ENCODE peak calls at places on chromosomes 3 and 15, in four cellular contexts. One of them, this sample, is unnamed.

GRCh38 chr3:128091586-128091985 is 32.0 kb downstream of the RUVBL1 start:
- DNase-seq in mesenchymal stem cell: no peak
- DNase-seq in H9: no peak
- DNase-seq in IMR-90: peak; percentile 31
- DNase-seq in this sample: no peak

GRCh38 chr3:145557405-145557804 is 603.6 kb downstream of the PLOD2 start:
- DNase-seq in mesenchymal stem cell: peak; percentile 68
- DNase-seq in H9: no peak
- DNase-seq in IMR-90: no peak
- DNase-seq in this sample: no peak

GRCh38 chr3:64808056-64808455 is 120.3 kb upstream of the ADAMTS9 start:
- DNase-seq in mesenchymal stem cell: no peak
- DNase-seq in IMR-90: no peak
- DNase-seq in H9: no peak
- DNase-seq in this sample: no peak

GRCh38 chr3:9914559-9915251 is 2.2 kb upstream of the IL17RC start:
- DNase-seq in IMR-90: no peak
- DNase-seq in mesenchymal stem cell: peak; percentile 19
- DNase-seq in H9: peak; percentile 73
- DNase-seq in this sample: no peak

GRCh38 chr15:39279331-39279730 is 301.5 kb upstream of the THBS1 start:
- DNase-seq in IMR-90: peak; percentile 69
- DNase-seq in H9: no peak
- DNase-seq in mesenchymal stem cell: no peak
- DNase-seq in this sample: no peak

GRCh38 chr3:167929937-167930336 is 165.8 kb downstream of the GOLIM4 start:
- DNase-seq in H9: no peak
- DNase-seq in mesenchymal stem cell: peak; percentile 11
- DNase-seq in IMR-90: no peak
- DNase-seq in this sample: no peak

GRCh38 chr3:179288845-179289244 is 34.0 kb upstream of the ZNF639 start:
- DNase-seq in mesenchymal stem cell: no peak
- DNase-seq in H9: no peak
- DNase-seq in IMR-90: no peak
- DNase-seq in this sample: no peak

GRCh38 chr15:33008284-33009011 is 186.1 kb downstream of the FMN1 start:
- DNase-seq in IMR-90: peak; percentile 81
- DNase-seq in mesenchymal stem cell: peak; percentile 34
- DNase-seq in H9: no peak
- DNase-seq in this sample: no peak

GRCh38 chr3:42545284-42545900 is 36.4 kb downstream of the SEC22C start:
- DNase-seq in mesenchymal stem cell: no peak
- DNase-seq in H9: no peak
- DNase-seq in IMR-90: no peak
- DNase-seq in this sample: no peak

GRCh38 chr15:59887211-59887610 is 116.9 kb upstream of the FOXB1 start:
- DNase-seq in IMR-90: no peak
- DNase-seq in H9: no peak
- DNase-seq in mesenchymal stem cell: no peak
- DNase-seq in this sample: no peak

GRCh38 chr3:139797724-139798343 is 120.1 kb upstream of the NMNAT3 start:
- DNase-seq in IMR-90: peak; percentile 6
- DNase-seq in H9: peak; percentile 46
- DNase-seq in mesenchymal stem cell: peak; percentile 44
- DNase-seq in this sample: peak; percentile 61

GRCh38 chr3:15860014-15860934 is 62.5 kb upstream of the ANKRD28 start:
- DNase-seq in mesenchymal stem cell: peak; percentile 40
- DNase-seq in H9: peak; percentile 84
- DNase-seq in IMR-90: peak; percentile 58
- DNase-seq in this sample: peak; percentile 51

GRCh38 chr3:15859507-15860013 is 61.8 kb upstream of the ANKRD28 start:
- DNase-seq in mesenchymal stem cell: peak; percentile 81
- DNase-seq in IMR-90: peak; percentile 74
- DNase-seq in H9: peak; percentile 84
- DNase-seq in this sample: peak; percentile 84

GRCh38 chr3:15861163-15861562 is 63.4 kb upstream of the ANKRD28 start:
- DNase-seq in H9: no peak
- DNase-seq in IMR-90: no peak
- DNase-seq in mesenchymal stem cell: peak; percentile 7
- DNase-seq in this sample: no peak

DNA sequence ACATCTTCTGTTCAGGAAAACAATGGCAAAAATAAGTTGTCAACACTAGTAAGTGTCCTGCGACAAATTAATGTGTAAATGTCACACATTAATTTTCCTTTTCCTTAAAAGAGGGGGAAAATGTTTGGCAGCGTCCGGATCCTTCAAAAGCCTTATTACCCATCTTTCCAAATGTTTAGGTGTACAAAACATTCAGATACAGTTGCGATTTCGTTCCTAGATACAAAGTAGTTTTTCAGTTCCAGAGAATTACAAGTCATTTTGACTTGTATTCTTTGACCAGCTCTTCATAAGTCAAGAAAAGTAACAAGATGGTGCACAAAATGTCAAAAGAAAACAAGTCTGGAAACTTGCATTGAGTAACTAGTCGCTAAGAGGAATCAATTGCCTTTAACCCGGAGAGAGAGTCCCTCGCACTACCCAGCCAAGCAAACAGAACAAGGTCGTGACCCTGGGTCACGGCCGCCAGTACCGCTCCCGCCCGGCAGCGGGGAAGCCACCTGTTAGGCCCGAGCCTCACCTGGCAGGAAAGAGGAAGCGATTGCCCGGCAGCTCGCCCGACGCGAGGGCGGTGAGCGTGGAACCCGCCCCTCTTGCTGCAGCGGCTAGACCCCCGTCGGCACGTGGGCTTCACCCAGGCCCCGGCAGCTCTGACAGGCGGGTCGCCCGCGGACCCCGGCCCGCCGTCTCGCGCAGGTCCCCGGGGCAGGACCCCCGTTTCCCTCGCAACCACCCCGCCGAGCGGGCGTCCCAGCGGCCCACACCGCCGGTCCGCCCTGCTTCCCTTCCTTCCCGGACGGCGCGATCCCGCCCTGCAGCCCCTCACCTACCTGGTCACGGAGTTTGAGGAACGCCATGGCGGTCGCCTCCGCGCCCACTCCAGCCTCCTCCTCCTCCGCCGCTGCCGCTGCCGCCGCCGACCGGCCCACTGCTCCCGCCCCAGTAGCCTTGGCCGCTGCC is 61.0 kb upstream of the ANKRD28 start:
- DNase-seq in mesenchymal stem cell: peak; percentile 4
- DNase-seq in IMR-90: no peak
- DNase-seq in H9: peak; percentile 77
- DNase-seq in this sample: peak; percentile 30
- H2BK120ac ChIP-seq in mesenchymal stem cell: peak overlapping the region; percentile 61
- H2BK120ac ChIP-seq in IMR-90: no peak overlapping the region
- H2BK120ac ChIP-seq in H9: no peak overlapping the region
- H2BK120ac ChIP-seq in this sample: peak overlapping the region; percentile 47

DNA sequence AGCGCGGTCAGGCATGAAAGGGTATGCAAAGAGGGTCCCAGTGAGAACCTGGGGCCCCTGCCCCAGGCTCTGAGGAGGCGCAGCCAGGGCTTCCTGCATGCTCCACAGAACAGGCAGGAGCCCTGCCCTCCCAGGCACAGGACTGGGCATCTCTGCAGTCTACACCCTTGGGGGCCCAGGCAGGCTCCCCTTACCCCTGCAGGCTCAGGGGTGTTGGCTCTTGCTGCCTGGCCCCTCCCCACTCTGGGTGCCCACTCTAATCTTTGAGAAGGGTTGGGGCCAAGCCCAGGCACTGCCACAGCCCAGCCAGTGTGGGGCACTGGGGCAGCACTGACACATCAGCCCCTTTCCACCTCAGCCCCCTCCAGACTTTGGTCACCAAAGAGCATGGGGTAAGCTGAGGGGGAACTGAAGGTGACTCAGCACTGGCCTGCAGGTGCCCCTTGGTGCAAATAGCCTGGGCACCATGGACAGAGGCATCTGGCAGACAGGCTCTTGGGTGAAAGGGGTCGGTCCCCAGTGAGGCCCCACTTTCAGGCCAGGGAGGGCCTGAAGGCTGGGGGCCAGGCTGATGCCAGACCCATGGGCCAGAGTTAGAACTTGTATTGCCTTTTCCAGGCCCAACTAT is 73.4 kb downstream of the NPAP1 start:
- DNase-seq in H9: no peak
- DNase-seq in mesenchymal stem cell: no peak
- DNase-seq in IMR-90: no peak
- DNase-seq in this sample: no peak
- H3K9me3 ChIP-seq in H9: peaks cover 26% of the 10 kb centered on the region
- H3K9me3 ChIP-seq in mesenchymal stem cell: peaks cover 14% of the 10 kb centered on the region
- H3K9me3 ChIP-seq in IMR-90: peaks cover 8% of the 10 kb centered on the region
- H3K9me3 ChIP-seq in this sample: peaks cover 4% of the 10 kb centered on the region

DNA sequence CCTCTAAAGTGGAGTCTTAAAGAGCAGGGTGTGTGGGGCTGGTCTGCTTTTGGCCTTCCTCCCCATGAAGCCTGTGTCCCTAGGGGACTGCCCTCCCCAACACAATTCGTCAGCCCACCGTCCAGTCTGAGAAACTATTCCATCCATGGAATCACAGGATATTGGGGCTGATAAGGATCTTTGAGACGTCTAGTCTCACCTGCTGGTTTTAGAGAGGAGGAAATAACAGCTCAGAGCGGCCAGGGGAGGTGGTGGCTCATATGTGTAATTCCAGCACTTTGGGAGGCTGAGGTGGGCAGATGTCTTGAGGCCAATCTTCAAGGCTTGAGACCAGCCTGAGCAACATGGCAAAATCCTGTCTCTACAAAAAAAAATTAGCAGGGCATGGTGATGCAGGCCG is 32.4 kb downstream of the PLEKHO2 start:
- DNase-seq in mesenchymal stem cell: no peak
- DNase-seq in IMR-90: no peak
- DNase-seq in H9: no peak
- DNase-seq in this sample: no peak
- H2BK120ac ChIP-seq in mesenchymal stem cell: no peak overlapping the region
- H2BK120ac ChIP-seq in IMR-90: peak overlapping the region; percentile 99
- H2BK120ac ChIP-seq in H9: no peak overlapping the region
- H2BK120ac ChIP-seq in this sample: no peak overlapping the region

GRCh38 chr15:79919090-79919748 is 22.4 kb upstream of the MTHFS start:
- DNase-seq in mesenchymal stem cell: no peak
- DNase-seq in H9: peak; percentile 86
- DNase-seq in IMR-90: no peak
- DNase-seq in this sample: no peak

GRCh38 chr15:79916424-79916823 is 19.6 kb upstream of the MTHFS start:
- DNase-seq in mesenchymal stem cell: no peak
- DNase-seq in IMR-90: no peak
- DNase-seq in H9: no peak
- DNase-seq in this sample: no peak

GRCh38 chr15:79918278-79918677 is 21.5 kb upstream of the MTHFS start:
- DNase-seq in IMR-90: no peak
- DNase-seq in mesenchymal stem cell: no peak
- DNase-seq in H9: peak; percentile 85
- DNase-seq in this sample: no peak

GRCh38 chr15:79919749-79920511 is 23.1 kb upstream of the MTHFS start:
- DNase-seq in IMR-90: no peak
- DNase-seq in H9: peak; percentile 62
- DNase-seq in mesenchymal stem cell: no peak
- DNase-seq in this sample: no peak

GRCh38 chr15:79914728-79915127 is 17.9 kb upstream of the MTHFS start:
- DNase-seq in mesenchymal stem cell: no peak
- DNase-seq in H9: no peak
- DNase-seq in IMR-90: no peak
- DNase-seq in this sample: no peak
- H3K9me3 ChIP-seq in mesenchymal stem cell: peaks cover 69% of the 10 kb centered on the region
- H3K9me3 ChIP-seq in H9: peaks cover 12% of the 10 kb centered on the region
- H3K9me3 ChIP-seq in IMR-90: peaks cover 38% of the 10 kb centered on the region
- H3K9me3 ChIP-seq in this sample: peaks cover 19% of the 10 kb centered on the region